ENCODE peak calls at places on chromosomes 16 and 17, in four cellular contexts. H is K562, A is GM12878, W is HepG2. M is an unnamed sample.

GRCh38 chr16:10600792-10601443 is 20.5 kb upstream of the EMP2 start:
- DNase-seq in H (no peak), W (no peak), A (no peak), M (no peak)

GRCh38 chr16:48526058-48526957 is 83.7 kb downstream of the N4BP1 start:
- DNase-seq in H (no peak), A (peak; percentile 40), W (peak; percentile 85), M (peak; percentile 87)

GRCh38 chr17:34776454-34776853 is 184.8 kb downstream of the CCT6B start:
- DNase-seq in W (no peak), A (no peak), H (no peak), M (no peak)

GRCh38 chr17:45276031-45276430 is 14.1 kb upstream of the SPATA32 start:
- DNase-seq in A (no peak), H (no peak), W (no peak), M (no peak)

GRCh38 chr16:55088098-55088497 is 157.4 kb downstream of the IRX5 start:
- DNase-seq in H (no peak), A (no peak), W (no peak), M (no peak)

GRCh38 chr17:79627766-79628690 is 17.2 kb upstream of the RBFOX3 start:
- DNase-seq in W (no peak), H (no peak), A (no peak), M (no peak)

GRCh38 chr17:42484304-42484703 is 25.6 kb downstream of the ATP6V0A1 start:
- DNase-seq in H (no peak), A (peak; percentile 70), W (peak; percentile 99), M (no peak)

GRCh38 chr17:54971147-54971546 is 2.6 kb downstream of the STXBP4 start:
- DNase-seq in H (no peak), W (peak; percentile 73), A (no peak), M (no peak)

GRCh38 chr16:11181242-11181888 is 74.6 kb downstream of the SOCS1 start:
- DNase-seq in A (no peak), W (no peak), H (no peak), M (no peak)

GRCh38 chr17:2815781-2816185 is 19.5 kb downstream of the RAP1GAP2 start:
- DNase-seq in H (no peak), A (no peak), W (no peak), M (peak; percentile 72)

GRCh38 chr17:60767744-60768308 is 90.2 kb downstream of the BCAS3 start:
- DNase-seq in A (no peak), H (no peak), W (no peak), M (no peak)

GRCh38 chr16:79257958-79258490 is 342.5 kb downstream of the MAF start:
- DNase-seq in A (no peak), H (no peak), W (no peak), M (no peak)

GRCh38 chr17:81487487-81488275 is 24.9 kb downstream of the ACTG1 start:
- DNase-seq in A (no peak), H (peak; percentile 96), W (peak; percentile 58), M (peak; percentile 78)

GRCh38 chr17:80363120-80363515 is 51.8 kb upstream of the ENDOV start:
- DNase-seq in W (no peak), A (no peak), H (no peak), M (no peak)

GRCh38 chr17:61583660-61584264 is 7.3 kb downstream of the NACA2 start:
- DNase-seq in H (no peak), A (no peak), W (no peak), M (no peak)

GRCh38 chr16:85222151-85222863 is 110.0 kb upstream of the CIBAR2 start:
- DNase-seq in H (no peak), A (no peak), W (no peak), M (no peak)

GRCh38 chr17:15922586-15922985 is 22.3 kb upstream of the ADORA2B start:
- DNase-seq in H (no peak), W (no peak), A (no peak), M (no peak)

DNA sequence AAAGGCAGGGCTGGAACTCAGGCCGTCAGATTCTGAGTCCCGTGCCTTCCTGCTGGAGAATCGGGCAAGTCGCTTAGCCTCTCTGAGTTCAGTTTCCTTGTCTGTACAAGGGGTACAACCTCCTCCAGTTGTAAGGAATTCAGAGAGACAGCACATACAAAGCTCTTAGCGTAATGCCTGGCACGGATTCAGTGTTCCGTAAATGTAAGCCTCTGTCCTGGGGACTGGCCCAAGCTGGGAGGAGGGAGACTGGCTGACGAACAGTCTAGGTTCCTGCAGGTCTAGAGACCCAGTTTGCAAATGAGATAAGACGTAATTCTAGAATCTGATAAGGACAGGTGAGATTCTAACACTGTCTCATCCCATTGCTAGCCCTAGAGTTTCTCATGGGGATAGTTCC is 9.9 kb downstream of the METTL22 start:
- DNase-seq in W (no peak), H (no peak), A (no peak), M (no peak)
- TF ChIP-seq CREB1 in W (no peak), H (no peak), A (no peak), M (no peak)

GRCh38 chr17:50931003-50931878 is 65.1 kb upstream of the TOB1 start:
- DNase-seq in W (peak; percentile 77), A (no peak), H (peak; percentile 72), M (peak; percentile 90)
- TF ChIP-seq JUNB in W (no peak), A (no peak), H (no peak), M (no peak)

GRCh38 chr17:56914641-56915263 is 903 bp upstream of the TRIM25 start:
- DNase-seq in W (no peak), H (peak; percentile 7), A (no peak), M (no peak)
- TF ChIP-seq CREB1 in W (no peak), H (no peak), A (no peak), M (no peak)

GRCh38 chr17:32927724-32928526 is at the start of gene TMEM98:
- DNase-seq in A (no peak), W (no peak), H (peak; percentile 84), M (peak; percentile 65)

GRCh38 chr17:32927201-32927723 is 691 bp upstream of the TMEM98 start:
- DNase-seq in W (peak; percentile 76), H (no peak), A (no peak), M (no peak)

GRCh38 chr17:32929288-32929574 is 1.3 kb downstream of the TMEM98 start:
- DNase-seq in H (no peak), A (no peak), W (no peak), M (peak; percentile 72)

GRCh38 chr17:32929588-32929987 is 1.6 kb downstream of the TMEM98 start:
- DNase-seq in W (no peak), A (no peak), H (no peak), M (no peak)

DNA sequence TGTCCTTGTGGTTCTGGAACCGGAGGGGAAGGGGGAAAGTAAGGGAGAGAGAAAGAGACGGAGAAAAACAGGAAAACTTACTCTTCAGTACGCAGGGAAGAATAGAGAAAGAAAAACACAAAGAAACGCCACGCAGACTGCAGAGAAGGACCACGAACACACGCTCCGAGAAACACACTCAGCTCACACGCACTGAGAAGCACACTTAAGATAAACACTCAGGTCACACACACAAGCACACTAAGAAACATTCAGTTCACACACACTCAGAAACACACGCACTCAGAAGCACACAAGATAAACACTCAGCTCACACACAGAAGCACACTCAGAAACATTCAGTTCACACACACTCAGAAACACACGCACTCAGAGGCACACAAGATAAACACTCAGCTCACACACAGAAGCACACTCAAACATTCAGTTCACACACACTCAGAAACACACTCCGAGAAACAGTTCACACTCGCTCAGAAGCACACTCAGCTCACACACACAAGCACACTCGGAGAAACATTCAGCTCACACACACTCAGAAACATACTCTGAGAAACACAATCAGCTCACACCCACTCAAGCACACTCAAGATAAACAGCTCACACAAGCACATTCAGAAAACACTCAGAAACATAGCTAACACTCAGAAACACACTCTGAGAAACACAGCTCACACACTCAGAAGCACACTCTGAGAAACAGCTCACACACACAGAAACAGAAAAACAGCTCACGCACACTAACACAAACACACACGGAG is 754 bp downstream of the TMEM98 start:
- DNase-seq in H (no peak), W (no peak), A (no peak), M (no peak)
- TF ChIP-seq JUNB in H (no peak), W (no peak), A (no peak), M (no peak)

GRCh38 chr17:65332375-65332774 is 195.2 kb downstream of the RGS9 start:
- DNase-seq in W (no peak), A (no peak), H (no peak), M (peak; percentile 37)

GRCh38 chr17:65324977-65325376 is 187.8 kb downstream of the RGS9 start:
- DNase-seq in H (no peak), A (no peak), W (no peak), M (no peak)

GRCh38 chr17:65324574-65324973 is 187.4 kb downstream of the RGS9 start:
- DNase-seq in A (no peak), W (no peak), H (no peak), M (no peak)

GRCh38 chr17:65332779-65333178 is 195.6 kb downstream of the RGS9 start:
- DNase-seq in H (no peak), A (no peak), W (no peak), M (no peak)

DNA sequence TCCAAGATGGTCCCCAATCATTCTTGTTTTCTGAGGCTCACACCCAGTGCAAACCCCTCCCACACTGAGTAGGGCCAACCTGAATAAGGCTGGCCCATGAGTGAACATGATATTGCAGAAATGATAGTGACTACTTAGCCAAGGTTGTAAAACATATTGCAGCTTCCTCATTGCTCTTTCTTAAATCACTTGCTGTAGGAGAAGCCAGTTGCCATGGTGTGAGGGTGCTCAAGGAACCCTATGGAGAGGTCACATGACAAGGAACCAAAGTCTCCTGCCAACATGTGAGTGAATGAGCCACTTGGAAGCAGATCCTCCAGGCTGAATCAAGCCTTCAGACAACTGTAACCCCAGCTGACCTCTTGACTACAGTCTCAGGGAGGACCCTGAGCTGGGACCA is 191.4 kb downstream of the RGS9 start:
- DNase-seq in H (no peak), A (no peak), W (no peak), M (no peak)
- TF ChIP-seq CREB1 in H (no peak), A (no peak), W (no peak), M (no peak)

DNA sequence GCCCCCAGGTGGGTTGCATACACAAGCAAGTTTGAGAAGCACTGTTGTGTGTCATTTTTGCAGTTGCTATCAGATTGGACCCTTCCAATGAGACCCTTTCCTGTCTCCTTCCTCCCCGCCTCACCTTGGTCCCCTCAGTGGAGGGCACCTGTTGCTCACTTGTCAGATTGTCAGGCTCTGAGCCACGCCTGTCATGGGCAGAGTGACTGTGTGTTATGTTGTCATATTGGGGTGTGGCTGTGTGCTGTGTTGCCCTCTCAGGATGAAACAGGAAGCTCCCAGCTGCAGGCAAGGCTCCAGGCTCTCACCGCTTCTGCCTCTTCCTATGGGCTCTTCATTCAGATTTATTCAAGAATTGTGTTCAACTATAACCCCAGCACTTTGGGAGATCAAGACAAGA is 302.9 kb downstream of the CPPED1 start:
- DNase-seq in H (no peak), W (no peak), A (no peak), M (no peak)
- TF ChIP-seq JUNB in H (no peak), W (no peak), A (no peak), M (no peak)